ENCODE peak calls at places on chromosomes 4 and X, in nine cellular contexts. O, P, B, T, R, Z, Y, N and L are unnamed samples.

GRCh38 chrX:113539599-113540356 is 699.1 kb upstream of the AMOT start:
- DNase-seq in R (no peak), Z (no peak), N (no peak), B (no peak), P (no peak), Y (no peak), T (no peak), O (no peak), L (no peak)

GRCh38 chrX:95071052-95071451 is 1397.0 kb downstream of the FAM133A start:
- DNase-seq in B (no peak), T (no peak), Z (no peak), O (no peak), N (no peak), R (no peak), P (no peak), Y (no peak), L (no peak)

GRCh38 chrX:129779086-129779672 is 570 bp upstream of the SASH3 start:
- DNase-seq in B (no peak), T (no peak), Z (no peak), P (no peak), N (no peak), O (no peak), R (no peak), Y (no peak), L (peak; percentile 47)

GRCh38 chr4:42954925-42955669 is 62.6 kb downstream of the GRXCR1 start:
- DNase-seq in B (no peak), N (no peak), O (no peak), Z (no peak), Y (no peak), R (no peak), P (no peak), T (peak; percentile 34), L (no peak)

GRCh38 chr4:106317815-106318214 is 1.5 kb downstream of the AIMP1 start:
- DNase-seq in N (no peak), Y (no peak), Z (no peak), R (no peak), B (no peak), O (no peak), P (no peak), T (no peak), L (no peak)

GRCh38 chr4:83490876-83491450 is 6.1 kb upstream of the ABRAXAS1 start:
- DNase-seq in N (no peak), R (no peak), O (peak; percentile 2), B (no peak), P (no peak), Y (no peak), T (no peak), Z (peak; percentile 46), L (no peak)

GRCh38 chrX:49960061-49960460 is 37.7 kb downstream of the CLCN5 start:
- DNase-seq in N (no peak), T (no peak), R (no peak), Z (no peak), B (no peak), O (no peak), Y (no peak), P (no peak), L (no peak)

GRCh38 chr4:103402198-103402597 is 204.1 kb upstream of the CENPE start:
- DNase-seq in Y (no peak), P (no peak), O (no peak), N (no peak), R (no peak), B (no peak), T (no peak), Z (no peak), L (no peak)

GRCh38 chr4:40682298-40683101 is 52.8 kb upstream of the RBM47 start:
- DNase-seq in T (no peak), R (no peak), Y (no peak), N (no peak), P (no peak), O (no peak), Z (no peak), B (no peak), L (no peak)

GRCh38 chrX:1945879-1946278 is 331.0 kb downstream of the ASMT start:
- DNase-seq in O (no peak), P (no peak), B (no peak), T (no peak), Z (no peak), N (no peak), R (no peak), Y (no peak), L (no peak)

GRCh38 chrX:43847352-43847751 is 34.9 kb downstream of the MAOB start:
- DNase-seq in B (no peak), Z (no peak), R (no peak), Y (no peak), P (no peak), O (no peak), N (no peak), T (no peak), L (no peak)

GRCh38 chr4:19969492-19969891 is 282.2 kb upstream of the SLIT2 start:
- DNase-seq in T (no peak), Z (no peak), N (no peak), B (no peak), Y (no peak), P (no peak), O (no peak), R (no peak), L (no peak)

GRCh38 chr4:83179205-83179604 is 64.7 kb upstream of the PLAC8 start:
- DNase-seq in Z (no peak), O (no peak), P (no peak), Y (no peak), N (no peak), B (no peak), T (no peak), R (no peak), L (no peak)

GRCh38 chr4:184344435-184344834 is 126.8 kb upstream of the ENPP6 start:
- DNase-seq in T (no peak), B (no peak), N (no peak), Z (no peak), O (no peak), Y (no peak), R (no peak), P (no peak), L (no peak)

GRCh38 chr4:45036677-45037076 is 310.3 kb upstream of the GNPDA2 start:
- DNase-seq in T (no peak), R (no peak), Y (no peak), O (no peak), Z (peak; percentile 18), P (no peak), B (no peak), N (no peak), L (no peak)

GRCh38 chr4:128819082-128819742 is 9.7 kb downstream of the JADE1 start:
- DNase-seq in T (no peak), B (no peak), O (no peak), R (no peak), N (no peak), P (no peak), Z (no peak), Y (no peak), L (no peak)

GRCh38 chr4:179095585-179096228 is 1653.5 kb upstream of the AGA start:
- DNase-seq in P (no peak), O (peak; percentile 3), B (no peak), N (no peak), Z (peak; percentile 74), Y (no peak), R (no peak), T (no peak), L (no peak)

GRCh38 chr4:7428261-7429068 is 6.3 kb downstream of the PSAPL1 start:
- DNase-seq in T (peak; percentile 4), P (peak; percentile 75), Z (no peak), O (no peak), R (no peak), Y (no peak), B (no peak), N (no peak), L (peak; percentile 80)

GRCh38 chr4:12691168-12691567 is 793.0 kb downstream of the RAB28 start:
- DNase-seq in T (no peak), Y (no peak), R (no peak), Z (no peak), N (no peak), O (no peak), P (no peak), B (no peak), L (no peak)

GRCh38 chr4:127772769-127773671 is 9.1 kb upstream of the HSPA4L start:
- DNase-seq in O (no peak), N (no peak), Z (no peak), R (no peak), Y (no peak), P (no peak), B (no peak), T (no peak), L (no peak)

GRCh38 chr4:149555146-149555545 is 260.5 kb downstream of the IQCM start:
- DNase-seq in N (no peak), O (peak; percentile 1), Z (peak; percentile 52), Y (no peak), B (no peak), P (no peak), R (no peak), T (no peak), L (no peak)

GRCh38 chr4:80417019-80417418 is 81.5 kb downstream of the CFAP299 start:
- DNase-seq in O (no peak), B (no peak), Y (no peak), Z (no peak), N (no peak), P (no peak), R (no peak), T (no peak), L (no peak)

GRCh38 chr4:161419822-161420221 is 744.0 kb downstream of the FSTL5 start:
- DNase-seq in R (no peak), P (no peak), T (no peak), B (no peak), Y (no peak), N (no peak), O (peak; percentile 4), Z (peak; percentile 44), L (no peak)
- TF ChIP-seq CTCF in R (no peak), P (no peak), T (no peak), B (no peak), Y (no peak), N (peak; percentile 14), O (peak; percentile 20), Z (peak; percentile 41), L (no peak)

GRCh38 chr4:175622887-175623286 is 189.2 kb downstream of the GPM6A start:
- DNase-seq in P (no peak), T (no peak), R (no peak), B (no peak), Z (no peak), Y (no peak), N (no peak), O (peak; percentile 0), L (no peak)
- TF ChIP-seq CTCF in P (no peak), T (no peak), R (no peak), B (no peak), Z (no peak), Y (no peak), N (no peak), O (peak; percentile 5), L (no peak)

GRCh38 chrX:103442536-103442901 is 66.2 kb downstream of the BEX3 start:
- DNase-seq in Y (no peak), R (no peak), Z (peak; percentile 87), T (no peak), P (no peak), B (no peak), O (peak; percentile 44), N (no peak), L (no peak)
- TF ChIP-seq CTCF in Y (no peak), R (no peak), Z (no peak), T (no peak), P (no peak), B (no peak), O (no peak), N (no peak), L (no peak)

DNA sequence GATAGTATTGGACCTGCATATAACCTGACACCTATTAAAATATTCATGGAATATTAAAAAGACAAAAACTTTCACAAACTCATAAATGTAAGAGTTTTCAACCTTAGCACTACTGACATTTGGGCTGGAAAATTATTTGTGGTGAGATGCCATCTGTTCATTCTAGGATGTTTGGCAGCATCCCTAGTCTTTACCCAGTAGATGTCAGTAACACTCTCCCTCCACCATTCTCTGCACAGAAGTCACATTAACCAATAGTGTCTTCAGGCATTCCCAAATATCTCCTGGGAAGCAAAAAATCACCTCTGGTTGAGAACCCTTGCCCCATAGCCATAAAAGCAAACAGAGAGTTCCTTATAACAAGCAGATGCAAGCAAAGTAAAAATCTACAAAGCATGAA is 41.4 kb upstream of the NDST4 start:
- DNase-seq in T (no peak), N (no peak), O (no peak), P (no peak), Y (no peak), Z (peak; percentile 4), R (peak; percentile 54), B (no peak), L (no peak)
- TF ChIP-seq CTCF in T (no peak), N (peak; percentile 17), O (peak; percentile 55), P (no peak), Y (no peak), Z (peak; percentile 24), R (peak; percentile 48), B (no peak), L (peak; percentile 73)